ENCODE peak calls at places on chromosomes 2 and 18, in five cellular contexts. T, D, N, L and F are unnamed samples.

GRCh38 chr2:165239826-165240618 is 808 bp downstream of the SCN2A start:
- DNase-seq in T (no peak), D (no peak), N (no peak), L (no peak), F (no peak)

GRCh38 chr18:26503382-26503781 is 45.0 kb downstream of the KCTD1 start:
- DNase-seq in T (no peak), D (no peak), N (no peak), L (no peak), F (no peak)

GRCh38 chr2:203905661-203906060 is 30.9 kb upstream of the ICOS start:
- DNase-seq in T (no peak), D (no peak), N (no peak), L (no peak), F (no peak)

GRCh38 chr18:63320690-63321265 is 1.2 kb upstream of the BCL2 start:
- DNase-seq in T (no peak), D (no peak), N (peak; percentile 21), L (peak; percentile 64), F (peak; percentile 81)

GRCh38 chr18:72470391-72470790 is 73.8 kb downstream of the CBLN2 start:
- DNase-seq in T (no peak), D (no peak), N (no peak), L (no peak), F (no peak)

GRCh38 chr2:209496586-209496982 is 72.7 kb downstream of the MAP2 start:
- DNase-seq in T (no peak), D (no peak), N (peak; percentile 51), L (no peak), F (no peak)

GRCh38 chr18:28960146-28960545 is 783.2 kb upstream of the CDH2 start:
- DNase-seq in T (no peak), D (no peak), N (peak; percentile 48), L (no peak), F (no peak)

GRCh38 chr2:64404002-64404731 is 49.8 kb upstream of the LGALSL start:
- DNase-seq in T (no peak), D (no peak), N (peak; percentile 96), L (no peak), F (no peak)

GRCh38 chr2:226207671-226208070 is 591.9 kb downstream of the IRS1 start:
- DNase-seq in T (no peak), D (no peak), N (no peak), L (no peak), F (no peak)